ENCODE peak calls at places on chromosomes 11 and 22, in six cellular contexts. U is T-helper 17 cell, P is WTC11, J is HFFc6, F is B cell, N is hypothalamus. S is an unnamed sample.

GRCh38 chr11:32420937-32421532 is 14.3 kb downstream of the WT1 start:
- DNase-seq in F (no peak), J (no peak), N (no peak), P (no peak), U (peak; percentile 24), S (no peak)

GRCh38 chr22:44479662-44480061 is 18.4 kb downstream of the RTL6 start:
- DNase-seq in J (no peak), F (no peak), U (no peak), P (no peak), N (no peak), S (no peak)

GRCh38 chr22:46460835-46461234 is 76.6 kb downstream of the CELSR1 start:
- DNase-seq in N (no peak), J (no peak), P (no peak), U (no peak), F (no peak), S (no peak)

GRCh38 chr11:43504316-43504950 is 145.7 kb downstream of the TTC17 start:
- DNase-seq in U (no peak), P (peak; percentile 44), J (peak; percentile 20), F (no peak), N (no peak), S (no peak)

GRCh38 chr11:15519911-15520310 is 405.2 kb downstream of the INSC start:
- DNase-seq in U (no peak), P (no peak), N (no peak), F (no peak), J (no peak), S (no peak)

GRCh38 chr11:28629235-28629634 is 521.0 kb downstream of the METTL15 start:
- DNase-seq in P (no peak), F (no peak), U (no peak), N (no peak), J (no peak), S (no peak)

GRCh38 chr11:64529559-64530520 is 61.2 kb upstream of the SLC22A12 start:
- DNase-seq in N (no peak), U (no peak), J (no peak), F (no peak), P (no peak), S (no peak)

GRCh38 chr11:80462211-80462610 is 1021.4 kb upstream of the TENM4 start:
- DNase-seq in N (no peak), U (no peak), F (no peak), J (no peak), P (no peak), S (no peak)

GRCh38 chr11:75576445-75577049 is 14.5 kb downstream of the SERPINH1 start:
- DNase-seq in U (no peak), N (peak; percentile 15), J (peak; percentile 53), F (peak; percentile 87), P (peak; percentile 50), S (no peak)

GRCh38 chr11:61027141-61027840 is 55.8 kb downstream of the CD6 start:
- DNase-seq in P (no peak), U (no peak), F (no peak), J (no peak), N (no peak), S (no peak)

S was measured in globus pallidus.